ENCODE peak calls at places on chromosomes 5 and 9, in six cellular contexts. H, Y, F, V, X and A are unnamed samples.

GRCh38 chr5:140041492-140042421 is 1.3 kb downstream of the NRG2 start:
- DNase-seq in H (no peak), Y (no peak), F (no peak), V (peak), X (peak), A (no peak)

GRCh38 chr5:166165600-166165999 is 2125.8 kb upstream of the WWC1 start:
- DNase-seq in H (no peak), Y (no peak), F (no peak), V (peak), X (no peak), A (no peak)

GRCh38 chr5:40813698-40814281 is 15.6 kb upstream of the PRKAA1 start:
- DNase-seq in H (no peak), Y (no peak), F (no peak), V (no peak), X (no peak), A (no peak)

GRCh38 chr5:40308867-40309266 is 370.8 kb upstream of the PTGER4 start:
- DNase-seq in H (no peak), Y (no peak), F (no peak), V (no peak), X (no peak), A (no peak)

GRCh38 chr9:123679330-123679987 is 250.5 kb downstream of the DENND1A start:
- DNase-seq in H (no peak), Y (peak), F (no peak), V (no peak), X (no peak), A (peak)

GRCh38 chr9:96048954-96049831 is 173.7 kb downstream of the ERCC6L2 start:
- DNase-seq in H (no peak), Y (no peak), F (no peak), V (no peak), X (peak), A (no peak)

GRCh38 chr9:2722715-2723114 is 5.4 kb downstream of the KCNV2 start:
- DNase-seq in H (no peak), Y (no peak), F (no peak), V (peak), X (no peak), A (no peak)

GRCh38 chr5:32096891-32097592 is 77.1 kb downstream of the GOLPH3 start:
- DNase-seq in H (no peak), Y (no peak), F (no peak), V (no peak), X (no peak), A (no peak)

GRCh38 chr9:99103054-99103453 is 1.9 kb upstream of the TGFBR1 start:
- DNase-seq in H (no peak), Y (no peak), F (no peak), V (no peak), X (no peak), A (no peak)

GRCh38 chr5:40569549-40570270 is 110.0 kb upstream of the PTGER4 start:
- DNase-seq in H (no peak), Y (no peak), F (no peak), V (no peak), X (no peak), A (no peak)

GRCh38 chr9:21078702-21079101 is 960 bp upstream of the IFNB1 start:
- DNase-seq in H (no peak), Y (no peak), F (no peak), V (no peak), X (no peak), A (no peak)

GRCh38 chr5:157431544-157432200 is 28.3 kb upstream of the NIPAL4 start:
- DNase-seq in H (peak), Y (peak), F (no peak), V (no peak), X (no peak), A (no peak)

GRCh38 chr9:71628247-71628646 is 140.1 kb downstream of the CEMIP2 start:
- DNase-seq in H (no peak), Y (no peak), F (no peak), V (no peak), X (no peak), A (no peak)

GRCh38 chr9:14236586-14236985 is 77.4 kb downstream of the NFIB start:
- DNase-seq in H (no peak), Y (no peak), F (no peak), V (no peak), X (no peak), A (no peak)

GRCh38 chr9:123339666-123340414 is 16.2 kb upstream of the CRB2 start:
- DNase-seq in H (peak), Y (no peak), F (no peak), V (no peak), X (peak), A (no peak)

GRCh38 chr5:3417376-3417943 is 178.2 kb upstream of the IRX1 start:
- DNase-seq in H (no peak), Y (no peak), F (no peak), V (no peak), X (no peak), A (no peak)

GRCh38 chr9:69898714-69899209 is 78.1 kb downstream of the CFAP95 start:
- DNase-seq in H (no peak), Y (no peak), F (no peak), V (no peak), X (no peak), A (no peak)

GRCh38 chr9:117682955-117683710 is 21.1 kb upstream of the TLR4 start:
- DNase-seq in H (no peak), Y (no peak), F (no peak), V (no peak), X (no peak), A (no peak)

GRCh38 chr5:8923516-8923915 is 622.4 kb downstream of the SEMA5A start:
- DNase-seq in H (no peak), Y (no peak), F (no peak), V (no peak), X (no peak), A (no peak)

GRCh38 chr5:82512025-82512424 is 233.9 kb upstream of the RPS23 start:
- DNase-seq in H (peak), Y (no peak), F (no peak), V (no peak), X (no peak), A (no peak)

GRCh38 chr5:132996307-132996706 is 30.0 kb downstream of the ZCCHC10 start:
- DNase-seq in H (no peak), Y (no peak), F (no peak), V (no peak), X (no peak), A (no peak)

GRCh38 chr9:37283730-37284235 is 138.7 kb upstream of the GRHPR start:
- DNase-seq in H (no peak), Y (no peak), F (no peak), V (no peak), X (no peak), A (no peak)

GRCh38 chr5:136236479-136237083 is 43.6 kb upstream of the SMIM32 start:
- DNase-seq in H (no peak), Y (no peak), F (no peak), V (no peak), X (no peak), A (no peak)

GRCh38 chr9:134536101-134536900 is 105.3 kb upstream of the COL5A1 start:
- DNase-seq in H (no peak), Y (no peak), F (no peak), V (no peak), X (no peak), A (no peak)

GRCh38 chr9:107613314-107613713 is 123.7 kb upstream of the KLF4 start:
- DNase-seq in H (no peak), Y (no peak), F (no peak), V (no peak), X (no peak), A (no peak)

GRCh38 chr5:160438316-160439204 is 16.9 kb downstream of the PTTG1 start:
- DNase-seq in H (peak), Y (no peak), F (peak), V (peak), X (peak), A (no peak)

GRCh38 chr9:126514037-126514821 is 99.5 kb upstream of the LMX1B start:
- DNase-seq in H (peak), Y (peak), F (peak), V (peak), X (peak), A (peak)

GRCh38 chr5:181173420-181174342 is 26.3 kb downstream of the OR2V2 start:
- DNase-seq in H (peak), Y (no peak), F (peak), V (peak), X (no peak), A (no peak)

GRCh38 chr5:32909207-32909606 is 198.1 kb downstream of the NPR3 start:
- DNase-seq in H (no peak), Y (no peak), F (no peak), V (no peak), X (no peak), A (no peak)